ENCODE peak calls at places on chromosomes 4 and X, in eight cellular contexts. U is neuronal stem cell; W is SK-N-SH; Z is ovary; E is psoas muscle; T is IMR-90; H is effector memory CD4-positive, alpha-beta T cell; I is heart left ventricle. B is an unnamed sample.

GRCh38 chr4:169385356-169385755 is 114.6 kb upstream of the SH3RF1 start:
- DNase-seq in U (no peak), Z (no peak), I (no peak), H (no peak), W (no peak), T (peak; percentile 87), E (no peak), B (no peak)

GRCh38 chrX:6021316-6022091 is 207.2 kb downstream of the NLGN4X start:
- DNase-seq in Z (peak; percentile 29), T (peak; percentile 0), E (no peak), U (peak; percentile 29), H (no peak), W (peak; percentile 29), I (no peak), B (peak; percentile 31)

GRCh38 chrX:25005034-25005381 is 10.8 kb downstream of the ARX start:
- DNase-seq in E (no peak), I (no peak), T (no peak), U (no peak), Z (no peak), H (no peak), W (no peak), B (no peak)

GRCh38 chr4:88442636-88443260 is 14.2 kb upstream of the HERC5 start:
- DNase-seq in W (no peak), Z (no peak), E (no peak), I (no peak), T (no peak), U (no peak), H (no peak), B (no peak)

GRCh38 chr4:150986085-150986484 is 29.0 kb downstream of the LRBA start:
- DNase-seq in U (no peak), Z (no peak), E (no peak), H (no peak), W (no peak), I (no peak), T (no peak), B (no peak)

GRCh38 chr4:38371391-38371851 is 292.6 kb upstream of the KLF3 start:
- DNase-seq in H (no peak), E (no peak), U (no peak), W (no peak), T (peak; percentile 4), Z (no peak), I (no peak), B (no peak)

GRCh38 chr4:88526221-88526815 is 2.7 kb upstream of the PYURF start:
- DNase-seq in W (peak; percentile 18), U (no peak), I (no peak), T (no peak), Z (no peak), E (no peak), H (no peak), B (no peak)

GRCh38 chrX:72394518-72395163 is 88.9 kb upstream of the CITED1 start:
- DNase-seq in E (peak; percentile 76), U (no peak), Z (no peak), H (no peak), T (peak; percentile 50), W (no peak), I (peak; percentile 24), B (no peak)

GRCh38 chrX:31212856-31213748 is 141.3 kb upstream of the FTHL17 start:
- DNase-seq in H (no peak), U (no peak), Z (no peak), W (no peak), I (no peak), E (no peak), T (no peak), B (no peak)

GRCh38 chr4:8052160-8052691 is 106.4 kb downstream of the ABLIM2 start:
- DNase-seq in U (no peak), Z (no peak), T (no peak), H (no peak), I (no peak), W (no peak), E (peak; percentile 72), B (no peak)

GRCh38 chrX:68732906-68733493 is 85.5 kb downstream of the STARD8 start:
- DNase-seq in I (peak; percentile 68), U (peak; percentile 49), H (no peak), Z (peak; percentile 58), E (peak; percentile 77), T (peak; percentile 31), W (peak; percentile 69), B (peak; percentile 64)

GRCh38 chrX:44828008-44828605 is 15.7 kb upstream of the DUSP21 start:
- DNase-seq in I (no peak), Z (no peak), T (peak; percentile 93), W (no peak), E (no peak), U (no peak), H (no peak), B (no peak)

GRCh38 chrX:107741318-107741813 is 34.2 kb downstream of the TSC22D3 start:
- DNase-seq in W (no peak), I (no peak), U (no peak), Z (no peak), T (no peak), E (no peak), H (no peak), B (no peak)

GRCh38 chrX:107743995-107744394 is 31.6 kb downstream of the TSC22D3 start:
- DNase-seq in E (no peak), Z (no peak), T (no peak), I (no peak), H (no peak), U (no peak), W (no peak), B (no peak)

GRCh38 chrX:107747596-107748161 is 27.9 kb downstream of the TSC22D3 start:
- DNase-seq in H (no peak), E (no peak), W (no peak), Z (peak; percentile 44), U (no peak), T (peak; percentile 19), I (no peak), B (peak; percentile 48)

GRCh38 chrX:107742754-107743191 is 32.8 kb downstream of the TSC22D3 start:
- DNase-seq in U (no peak), E (peak; percentile 68), W (no peak), Z (peak; percentile 29), T (no peak), H (no peak), I (no peak), B (no peak)

DNA sequence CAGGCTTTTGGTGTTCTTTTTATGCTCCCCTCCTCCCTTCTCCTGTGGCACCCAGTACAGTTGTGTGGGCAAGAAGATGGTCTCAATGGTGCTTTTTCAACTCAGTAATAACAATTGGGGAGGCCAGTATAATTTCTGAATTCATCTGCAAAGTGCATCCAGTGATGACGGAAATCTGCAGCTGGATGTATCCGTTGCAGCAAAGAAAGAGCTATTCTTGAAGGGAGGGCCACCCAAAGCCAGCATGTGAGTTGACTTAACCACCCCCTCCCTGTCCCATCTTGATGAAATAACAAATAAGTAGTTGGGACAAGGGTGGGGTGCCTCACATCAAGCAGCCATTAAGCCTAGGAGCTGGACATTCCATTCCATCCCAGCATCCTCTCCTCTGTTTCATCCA is 30.7 kb downstream of the TSC22D3 start:
- DNase-seq in E (no peak), H (no peak), W (no peak), Z (no peak), U (no peak), I (no peak), T (no peak), B (no peak)
- H3K4me1 ChIP-seq in E (peaks cover 76% of the 10 kb centered on the region), H (peaks cover 28% of the 10 kb centered on the region), W (no peaks in the 10 kb centered on the region), Z (peaks cover 34% of the 10 kb centered on the region), U (no peaks in the 10 kb centered on the region), I (peaks cover 76% of the 10 kb centered on the region), T (peaks cover 3% of the 10 kb centered on the region), B (peaks cover 30% of the 10 kb centered on the region)

GRCh38 chr4:26196567-26196966 is 124.2 kb upstream of the RBPJ start:
- DNase-seq in T (no peak), Z (no peak), E (no peak), H (no peak), I (no peak), U (no peak), W (no peak), B (no peak)
- H3K4me1 ChIP-seq in T (peaks cover 6% of the 10 kb centered on the region), Z (no peaks in the 10 kb centered on the region), E (no peaks in the 10 kb centered on the region), H (peaks cover 20% of the 10 kb centered on the region), I (no peaks in the 10 kb centered on the region), U (no peaks in the 10 kb centered on the region), W (peaks cover 8% of the 10 kb centered on the region), B (no peaks in the 10 kb centered on the region)

DNA sequence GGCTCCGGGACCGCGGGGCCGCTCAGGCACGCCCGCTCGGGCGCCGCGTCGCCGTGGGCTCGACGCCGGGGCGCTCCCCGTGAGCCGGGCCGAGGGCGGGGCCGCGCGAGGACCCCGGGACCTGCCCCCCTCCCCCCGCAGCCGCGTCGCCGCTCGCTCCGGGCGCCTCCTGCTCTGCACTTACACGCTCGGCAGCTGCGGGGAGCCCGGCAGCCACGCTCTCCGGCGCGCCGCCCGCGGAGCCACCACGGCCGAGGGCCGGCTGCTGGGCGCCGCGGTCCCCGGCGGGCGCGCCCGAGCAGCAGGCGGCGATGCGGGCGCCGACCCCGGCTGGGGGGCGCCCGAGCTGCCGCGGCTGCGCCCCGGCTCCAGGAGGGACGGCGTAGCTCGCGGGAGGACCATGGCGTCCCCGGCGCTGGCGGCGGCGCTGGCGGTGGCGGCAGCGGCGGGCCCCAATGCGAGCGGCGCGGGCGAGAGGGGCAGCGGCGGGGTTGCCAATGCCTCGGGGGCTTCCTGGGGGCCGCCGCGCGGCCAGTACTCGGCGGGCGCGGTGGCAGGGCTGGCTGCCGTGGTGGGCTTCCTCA is at the start of gene ADRA2C:
- DNase-seq in E (peak; percentile 66), H (no peak), W (peak; percentile 87), I (no peak), Z (no peak), U (peak; percentile 24), T (no peak), B (no peak)
- H3K4me1 ChIP-seq in E (no peaks in the 10 kb centered on the region), H (no peaks in the 10 kb centered on the region), W (no peaks in the 10 kb centered on the region), I (peaks cover 3% of the 10 kb centered on the region), Z (no peaks in the 10 kb centered on the region), U (no peaks in the 10 kb centered on the region), T (peaks cover 2% of the 10 kb centered on the region), B (peaks cover 6% of the 10 kb centered on the region)

DNA sequence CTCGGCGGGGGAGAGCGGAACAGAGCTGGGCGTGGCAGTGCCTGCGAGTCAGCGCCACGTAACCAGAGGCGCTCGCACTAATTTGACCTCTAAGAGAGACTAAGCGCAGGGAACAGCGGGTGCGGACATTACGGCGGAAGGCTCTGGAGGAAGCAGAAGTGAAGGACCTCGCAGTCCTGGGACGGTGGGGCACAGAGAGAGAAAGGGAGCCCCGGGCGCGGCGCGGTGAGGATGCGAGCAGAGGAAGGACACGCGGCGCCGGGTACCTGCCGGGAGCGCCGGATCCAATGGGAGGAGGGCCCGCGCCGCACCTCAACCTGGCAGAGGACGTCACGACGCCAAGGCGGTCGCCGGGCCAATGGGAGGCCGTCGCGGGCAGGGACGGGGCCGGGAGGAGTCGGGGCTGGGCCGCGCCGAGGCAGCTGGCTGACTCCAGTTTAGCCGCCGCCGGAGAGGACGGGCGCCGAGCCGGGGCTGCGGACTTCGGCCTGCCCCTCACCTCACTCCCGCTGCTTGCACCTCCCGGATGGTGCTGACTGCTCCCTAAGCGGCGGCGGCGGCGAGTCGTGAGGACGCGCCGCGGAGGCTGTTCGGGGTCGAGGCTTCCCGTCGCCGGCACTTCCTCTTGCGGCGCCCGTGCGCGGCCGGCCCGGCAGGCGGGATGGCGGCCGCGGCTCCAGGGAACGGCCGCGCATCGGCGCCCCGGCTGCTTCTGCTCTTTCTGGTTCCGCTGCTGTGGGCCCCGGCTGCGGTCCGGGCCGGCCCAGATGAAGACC is at the start of gene TMEM165:
- DNase-seq in Z (peak; percentile 90), H (peak; percentile 78), T (peak; percentile 79), E (peak; percentile 94), W (peak; percentile 95), I (peak; percentile 93), U (peak; percentile 80), B (peak; percentile 94)
- H3K4me1 ChIP-seq in Z (peaks cover 5% of the 10 kb centered on the region), H (peaks cover 16% of the 10 kb centered on the region), T (peaks cover 7% of the 10 kb centered on the region), E (peaks cover 30% of the 10 kb centered on the region), W (no peaks in the 10 kb centered on the region), I (peaks cover 37% of the 10 kb centered on the region), U (peaks cover 13% of the 10 kb centered on the region), B (peaks cover 8% of the 10 kb centered on the region)

GRCh38 chrX:10040961-10041360 is 73.8 kb downstream of the CLDN34 start:
- DNase-seq in Z (no peak), H (no peak), I (no peak), T (no peak), W (no peak), U (no peak), E (no peak), B (no peak)
- H3K4me1 ChIP-seq in Z (peaks cover 4% of the 10 kb centered on the region), H (no peaks in the 10 kb centered on the region), I (peaks cover 27% of the 10 kb centered on the region), T (peaks cover 11% of the 10 kb centered on the region), W (no peaks in the 10 kb centered on the region), U (no peaks in the 10 kb centered on the region), E (no peaks in the 10 kb centered on the region), B (peaks cover 31% of the 10 kb centered on the region)

B was measured in lung.